ENCODE peak calls at places on chromosomes 6 and 20, in six cellular contexts. I, U, D, S, G and Y are unnamed samples.

GRCh38 chr20:48776306-48776705 is 51.5 kb downstream of the PREX1 start:
- DNase-seq in G (no peak), I (peak), S (no peak), U (no peak), D (no peak), Y (peak)

GRCh38 chr6:150641398-150642139 is 41.9 kb downstream of the PLEKHG1 start:
- DNase-seq in U (no peak), I (no peak), G (no peak), S (no peak), D (no peak), Y (no peak)

GRCh38 chr20:61803416-61803902 is 262.2 kb downstream of the TAF4 start:
- DNase-seq in G (no peak), U (no peak), S (no peak), I (no peak), D (no peak), Y (no peak)

GRCh38 chr20:44761423-44761822 is 15.8 kb downstream of the KCNK15 start:
- DNase-seq in U (no peak), S (no peak), D (no peak), I (no peak), G (no peak), Y (no peak)

GRCh38 chr20:48703511-48704219 is 124.1 kb downstream of the PREX1 start:
- DNase-seq in U (no peak), I (no peak), G (no peak), S (no peak), D (no peak), Y (no peak)

GRCh38 chr6:71015392-71015791 is 58.5 kb upstream of the B3GAT2 start:
- DNase-seq in G (no peak), I (no peak), D (no peak), S (no peak), U (no peak), Y (no peak)

GRCh38 chr6:18047406-18047805 is 60.0 kb upstream of the KIF13A start:
- DNase-seq in D (no peak), S (peak), I (peak), G (no peak), U (no peak), Y (no peak)

GRCh38 chr6:100479180-100480035 is 14.7 kb upstream of the SIM1 start:
- DNase-seq in S (peak), I (no peak), D (peak), U (no peak), G (peak), Y (no peak)

GRCh38 chr6:154731296-154732218 is 1.7 kb upstream of the SCAF8 start:
- DNase-seq in U (no peak), G (no peak), I (no peak), D (no peak), S (no peak), Y (no peak)

GRCh38 chr6:5706094-5707033 is 300.4 kb downstream of the NRN1 start:
- DNase-seq in S (no peak), D (no peak), G (no peak), U (no peak), I (no peak), Y (no peak)

GRCh38 chr6:3139090-3139903 is 18.0 kb downstream of the TUBB2A start:
- DNase-seq in D (no peak), G (no peak), U (no peak), S (peak), I (no peak), Y (peak)

GRCh38 chr6:24493945-24494725 is 634 bp upstream of the ALDH5A1 start:
- DNase-seq in D (no peak), I (no peak), S (no peak), G (no peak), U (no peak), Y (no peak)

GRCh38 chr6:30830438-30830837 is 53.9 kb upstream of the DDR1 start:
- DNase-seq in G (no peak), U (no peak), I (no peak), S (no peak), D (no peak), Y (no peak)

GRCh38 chr20:11091496-11091895 is 417.7 kb upstream of the JAG1 start:
- DNase-seq in I (no peak), S (no peak), D (no peak), G (no peak), U (no peak), Y (no peak)

GRCh38 chr6:75094614-75095321 is 111.1 kb downstream of the COL12A1 start:
- DNase-seq in S (no peak), I (peak), U (no peak), D (no peak), G (no peak), Y (peak)

GRCh38 chr6:95293257-95293656 is 284.1 kb upstream of the MANEA start:
- DNase-seq in I (no peak), U (no peak), G (no peak), S (no peak), D (no peak), Y (no peak)

GRCh38 chr20:57210054-57210910 is 56.2 kb downstream of the BMP7 start:
- DNase-seq in U (no peak), D (no peak), G (no peak), I (no peak), S (no peak), Y (no peak)

GRCh38 chr20:53692465-53693067 is 98.9 kb upstream of the ZNF217 start:
- DNase-seq in S (peak), I (peak), G (no peak), D (no peak), U (no peak), Y (no peak)

GRCh38 chr20:44068311-44068710 is 118.7 kb downstream of the JPH2 start:
- DNase-seq in I (no peak), U (no peak), D (no peak), S (no peak), G (no peak), Y (no peak)

GRCh38 chr20:6122111-6122872 is 538 bp downstream of the FERMT1 start:
- DNase-seq in I (no peak), D (no peak), S (peak), G (peak), U (peak), Y (no peak)

GRCh38 chr6:74946961-74947360 is 258.9 kb downstream of the COL12A1 start:
- DNase-seq in I (peak), D (no peak), G (no peak), S (peak), U (no peak), Y (no peak)

GRCh38 chr20:22507240-22507961 is 77.0 kb downstream of the FOXA2 start:
- DNase-seq in D (no peak), S (no peak), U (no peak), G (no peak), I (no peak), Y (no peak)
- TF ChIP-seq CTCF in D (no peak), S (no peak), U (no peak), G (no peak), I (no peak), Y (no peak)

DNA sequence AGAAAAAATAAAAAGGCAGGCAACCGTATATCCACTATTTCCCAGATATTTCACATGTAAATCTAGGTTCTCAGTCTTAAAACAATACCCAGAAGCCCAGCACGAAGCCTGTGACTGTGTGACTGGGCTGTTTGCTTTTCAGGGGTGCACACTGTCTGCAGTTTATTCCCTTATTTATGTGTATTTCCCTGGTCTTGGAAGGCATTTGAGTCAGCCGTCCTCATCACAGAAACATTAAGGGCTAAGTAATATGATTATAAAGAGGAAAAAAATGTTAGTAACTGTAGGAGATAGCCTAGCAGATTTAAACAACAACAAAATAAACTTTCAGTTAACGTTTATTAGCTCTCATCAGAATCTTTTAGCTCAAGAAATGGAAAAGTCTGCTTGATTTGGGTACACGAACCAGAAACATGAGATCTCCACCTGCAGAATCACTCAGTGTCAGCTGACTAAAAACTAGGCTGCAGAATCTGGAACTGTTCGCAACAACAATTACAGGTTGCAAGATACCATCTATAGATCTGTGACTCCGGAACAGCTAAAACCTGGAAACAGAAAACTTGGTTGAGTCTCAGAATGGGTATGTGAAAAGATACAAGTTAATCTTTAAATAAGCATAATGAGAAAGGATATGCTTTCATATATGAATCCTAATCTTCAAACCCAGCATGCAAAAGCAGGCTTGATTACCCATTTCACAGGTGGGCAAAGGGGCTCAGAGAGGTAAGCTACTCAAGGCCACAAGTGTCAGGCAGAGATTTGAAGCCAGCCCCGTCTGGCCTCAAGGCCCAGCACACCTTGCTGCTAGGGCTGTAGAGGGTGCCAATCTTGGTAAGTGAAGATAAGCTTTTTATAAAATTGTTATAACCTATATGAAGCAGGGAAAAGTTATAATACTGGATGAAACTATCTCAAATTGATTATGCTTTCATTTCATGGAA is 21.1 kb downstream of the GCLC start:
- DNase-seq in I (no peak), U (no peak), G (no peak), S (no peak), D (no peak), Y (no peak)
- H3K4me3 ChIP-seq in I (no peak), U (no peak), G (no peak), S (no peak), D (no peak), Y (no peak)

GRCh38 chr6:142845624-142846458 is 99.1 kb downstream of the HIVEP2 start:
- DNase-seq in S (peak), U (peak), D (no peak), I (no peak), G (peak), Y (no peak)
- TF ChIP-seq CTCF in S (peak), U (no peak), D (no peak), I (no peak), G (no peak), Y (no peak)

GRCh38 chr6:136779682-136780081 is 12.6 kb downstream of the MAP3K5 start:
- DNase-seq in I (no peak), D (no peak), S (no peak), U (no peak), G (no peak), Y (no peak)
- H3K4me3 ChIP-seq in I (no peak), D (no peak), S (no peak), U (no peak), G (no peak), Y (no peak)

GRCh38 chr6:50655848-50656453 is 57.4 kb upstream of the TFAP2D start:
- DNase-seq in S (peak), D (no peak), U (no peak), I (no peak), G (peak), Y (no peak)
- TF ChIP-seq CTCF in S (peak), D (peak), U (peak), I (peak), G (peak), Y (peak)

DNA sequence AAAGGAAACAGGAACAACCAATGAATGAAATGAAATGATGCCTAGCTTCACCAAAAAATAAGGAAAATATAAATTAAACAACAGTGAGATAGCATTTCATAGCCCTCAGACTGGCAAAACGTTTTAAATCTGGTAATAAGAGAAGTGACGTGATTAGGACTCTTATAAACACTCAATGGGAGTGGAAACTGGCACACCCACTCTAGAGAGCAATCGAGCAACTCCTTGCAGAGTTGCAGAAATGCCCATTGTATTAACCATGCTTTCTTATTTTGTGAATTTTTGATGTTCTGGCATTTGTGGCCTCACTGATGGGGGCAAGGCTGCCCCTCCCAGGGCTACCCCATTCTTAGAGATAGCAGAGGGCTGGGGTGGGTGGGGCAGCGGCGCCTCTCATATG is 6.5 kb upstream of the PNPLA1 start:
- DNase-seq in G (no peak), S (no peak), D (no peak), I (no peak), U (no peak), Y (no peak)
- H3K4me3 ChIP-seq in G (no peak), S (no peak), D (no peak), I (no peak), U (no peak), Y (no peak)

DNA sequence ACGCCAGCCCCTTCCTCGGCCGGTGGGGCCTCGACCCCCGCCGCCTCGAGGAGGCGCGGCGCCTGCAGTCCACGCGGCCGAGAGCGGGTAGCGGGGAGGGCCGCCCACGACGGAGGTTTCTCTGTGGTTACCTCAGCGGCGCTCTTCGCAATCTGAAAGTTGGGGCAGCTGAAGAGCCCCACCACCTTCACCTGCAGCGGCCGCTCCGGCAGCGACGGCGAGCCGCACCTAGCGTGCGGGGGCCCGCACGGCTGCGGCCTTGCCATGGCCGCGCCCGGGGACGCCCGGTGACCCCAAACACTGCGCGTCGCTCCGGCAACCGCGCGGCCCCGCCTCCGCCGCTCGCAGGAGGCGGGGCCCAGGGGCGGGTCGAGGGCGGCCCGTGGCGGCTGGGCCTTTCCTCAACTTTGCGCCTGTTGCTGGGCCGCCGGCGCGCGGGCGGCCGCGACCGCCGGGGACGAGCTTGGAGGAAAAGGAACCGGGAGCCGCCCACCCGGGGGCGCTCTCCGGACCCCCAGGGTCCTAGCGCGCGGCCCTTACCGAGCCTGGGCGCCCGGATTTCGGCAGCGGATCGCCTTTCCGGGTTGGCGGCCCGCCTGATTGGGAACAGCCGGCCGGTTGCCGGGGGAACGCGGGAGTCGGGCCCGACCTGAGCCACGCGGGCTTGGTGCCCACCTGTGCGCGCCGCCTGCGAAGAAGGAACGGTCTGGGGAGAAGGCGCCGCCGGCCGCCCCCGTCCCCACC is at the start of the genes PPIL6 and SMPD2:
- DNase-seq in I (no peak), U (peak), D (peak), G (peak), S (peak), Y (peak)
- TF ChIP-seq CTCF in I (peak), U (peak), D (no peak), G (peak), S (no peak), Y (no peak)